ENCODE peak calls at places on chromosomes 7 and 10, in four cellular contexts. D is nephron progenitor cell, J is AG09309, Y is GM13977. C is an unnamed sample.

GRCh38 chr7:17234398-17235021 is 63.9 kb upstream of the AHR start:
- DNase-seq in D (no peak), J (peak; percentile 89), Y (peak; percentile 43), C (peak; percentile 53)

GRCh38 chr7:32957326-32958045 is at the start of gene FKBP9:
- DNase-seq in D (peak; percentile 87), J (no peak), Y (peak; percentile 83), C (peak; percentile 84)

GRCh38 chr7:27212587-27213149 is 12.8 kb upstream of the HOXA13 start:
- DNase-seq in D (no peak), J (no peak), Y (no peak), C (no peak)

GRCh38 chr7:124124201-124124600 is 91.3 kb upstream of the TMEM229A start:
- DNase-seq in D (no peak), J (no peak), Y (no peak), C (no peak)

GRCh38 chr7:73986158-73986631 is 41.8 kb upstream of the ELN start:
- DNase-seq in D (no peak), J (no peak), Y (no peak), C (no peak)

GRCh38 chr10:118669020-118669766 is 73.7 kb upstream of the PRLHR start:
- DNase-seq in D (no peak), J (peak; percentile 46), Y (peak; percentile 7), C (no peak)

GRCh38 chr10:48634198-48634983 is 29.5 kb upstream of the ARHGAP22 start:
- DNase-seq in D (no peak), J (peak; percentile 89), Y (no peak), C (no peak)

GRCh38 chr7:29809533-29810155 is 3.3 kb downstream of the WIPF3 start:
- DNase-seq in D (no peak), J (no peak), Y (no peak), C (no peak)

GRCh38 chr10:6843477-6843876 is 263.4 kb upstream of the PRKCQ start:
- DNase-seq in D (no peak), J (no peak), Y (no peak), C (peak; percentile 6)

GRCh38 chr7:3294432-3295100 is 6.5 kb upstream of the SDK1 start:
- DNase-seq in D (no peak), J (no peak), Y (no peak), C (no peak)

GRCh38 chr7:126449621-126450268 is 803.0 kb downstream of the GRM8 start:
- DNase-seq in D (no peak), J (no peak), Y (no peak), C (no peak)

GRCh38 chr10:127195041-127195506 is 1.3 kb downstream of the INSYN2A start:
- DNase-seq in D (peak; percentile 36), J (no peak), Y (no peak), C (no peak)

GRCh38 chr10:74227697-74228424 is 76.8 kb downstream of the ADK start:
- DNase-seq in D (no peak), J (no peak), Y (no peak), C (peak; percentile 33)

GRCh38 chr10:63684257-63684936 is 163.2 kb downstream of the REEP3 start:
- DNase-seq in D (no peak), J (no peak), Y (no peak), C (no peak)

DNA sequence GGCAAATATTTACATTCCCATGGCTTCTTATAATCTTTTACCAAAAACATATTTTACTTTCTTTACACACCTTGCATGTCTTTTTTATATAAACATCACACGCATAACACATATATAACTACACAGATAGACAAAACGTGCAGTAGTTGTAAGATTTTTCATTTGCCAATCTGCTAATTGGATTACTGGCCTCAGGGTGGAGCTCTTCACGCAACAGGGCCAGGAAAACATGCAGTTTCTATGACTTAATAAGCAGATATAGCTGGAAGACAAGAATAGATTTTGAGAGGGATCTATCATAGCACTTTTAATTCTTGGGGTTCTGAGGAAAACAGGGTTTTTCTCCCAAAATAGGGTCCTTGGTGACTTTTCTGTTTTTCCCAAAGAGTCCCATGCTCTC is 12.7 kb downstream of the ACADSB start:
- DNase-seq in D (no peak), J (no peak), Y (no peak), C (no peak)
- TF ChIP-seq CTCF in D (peak; percentile 19), J (peak; percentile 29), Y (peak; percentile 53), C (peak; percentile 18)

GRCh38 chr10:125022671-125023070 is 80.7 kb downstream of the ZRANB1 start:
- DNase-seq in D (no peak), J (no peak), Y (no peak), C (no peak)

GRCh38 chr10:125020386-125020785 is 78.5 kb downstream of the ZRANB1 start:
- DNase-seq in D (no peak), J (no peak), Y (no peak), C (no peak)

GRCh38 chr10:125023269-125023668 is 81.3 kb downstream of the ZRANB1 start:
- DNase-seq in D (no peak), J (no peak), Y (no peak), C (no peak)

GRCh38 chr10:125020871-125021270 is 78.9 kb downstream of the ZRANB1 start:
- DNase-seq in D (no peak), J (no peak), Y (no peak), C (no peak)

GRCh38 chr10:125021686-125022374 is 79.9 kb downstream of the ZRANB1 start:
- DNase-seq in D (no peak), J (no peak), Y (no peak), C (no peak)
- TF ChIP-seq CTCF in D (no peak), J (no peak), Y (no peak), C (no peak)

GRCh38 chr10:72242675-72243074 is 26.6 kb upstream of the ASCC1 start:
- DNase-seq in D (no peak), J (no peak), Y (no peak), C (no peak)

GRCh38 chr10:72244573-72245038 is 28.5 kb upstream of the ASCC1 start:
- DNase-seq in D (no peak), J (no peak), Y (no peak), C (no peak)

GRCh38 chr10:72245949-72246525 is 27.7 kb upstream of the DDIT4 start:
- DNase-seq in D (no peak), J (no peak), Y (no peak), C (no peak)

GRCh38 chr10:72241853-72242252 is 25.8 kb upstream of the ASCC1 start:
- DNase-seq in D (no peak), J (no peak), Y (no peak), C (no peak)

GRCh38 chr10:72243822-72244437 is 27.9 kb upstream of the ASCC1 start:
- DNase-seq in D (no peak), J (peak; percentile 87), Y (no peak), C (no peak)
- TF ChIP-seq CTCF in D (no peak), J (peak; percentile 52), Y (peak; percentile 39), C (no peak)

DNA sequence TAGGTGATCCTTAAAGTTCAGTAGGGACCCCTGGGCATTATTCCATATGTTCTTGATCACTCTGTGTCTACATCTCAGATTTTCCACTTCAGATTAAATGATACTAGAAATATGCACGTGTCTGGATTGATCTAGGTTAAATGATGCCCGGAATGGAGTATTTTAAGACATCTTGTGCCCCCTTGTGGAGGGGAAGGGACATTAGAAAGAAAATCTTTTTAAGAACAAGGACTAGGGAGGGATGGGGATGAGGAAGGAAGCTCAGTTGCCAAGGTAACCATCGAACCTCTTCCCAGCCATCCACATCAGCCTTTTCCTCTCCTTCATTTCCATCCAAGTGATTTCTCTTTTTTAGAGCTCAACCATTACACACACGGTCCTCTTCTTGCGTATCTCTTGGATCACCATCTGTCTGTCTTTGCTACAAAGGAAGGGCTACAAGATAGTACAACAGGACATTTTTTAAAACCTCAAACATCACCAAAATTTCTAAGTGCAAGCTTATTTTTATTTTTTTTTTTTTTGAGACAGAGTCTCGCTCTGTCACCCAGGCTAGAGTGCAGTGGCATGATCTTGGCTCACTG is 40.5 kb downstream of the PRSS2 start:
- DNase-seq in D (peak; percentile 24), J (peak; percentile 7), Y (no peak), C (no peak)
- TF ChIP-seq CTCF in D (peak; percentile 61), J (peak; percentile 64), Y (peak; percentile 72), C (peak; percentile 50)

GRCh38 chr7:37833107-37833817 is 15.1 kb upstream of the NME8 start:
- DNase-seq in D (peak; percentile 56), J (peak; percentile 13), Y (peak; percentile 40), C (peak; percentile 46)

GRCh38 chr7:37831214-37831613 is 17.2 kb upstream of the NME8 start:
- DNase-seq in D (no peak), J (no peak), Y (no peak), C (no peak)

GRCh38 chr7:37832194-37832593 is 16.2 kb upstream of the NME8 start:
- DNase-seq in D (no peak), J (no peak), Y (peak; percentile 22), C (peak; percentile 26)

GRCh38 chr7:37833818-37834146 is 14.6 kb upstream of the NME8 start:
- DNase-seq in D (no peak), J (no peak), Y (no peak), C (no peak)
- TF ChIP-seq CTCF in D (no peak), J (no peak), Y (no peak), C (no peak)

GRCh38 chr7:130032698-130033097 is 18.5 kb downstream of the ZC3HC1 start:
- DNase-seq in D (no peak), J (no peak), Y (no peak), C (no peak)

GRCh38 chr7:130040576-130040975 is 10.6 kb downstream of the ZC3HC1 start:
- DNase-seq in D (no peak), J (no peak), Y (no peak), C (no peak)

DNA sequence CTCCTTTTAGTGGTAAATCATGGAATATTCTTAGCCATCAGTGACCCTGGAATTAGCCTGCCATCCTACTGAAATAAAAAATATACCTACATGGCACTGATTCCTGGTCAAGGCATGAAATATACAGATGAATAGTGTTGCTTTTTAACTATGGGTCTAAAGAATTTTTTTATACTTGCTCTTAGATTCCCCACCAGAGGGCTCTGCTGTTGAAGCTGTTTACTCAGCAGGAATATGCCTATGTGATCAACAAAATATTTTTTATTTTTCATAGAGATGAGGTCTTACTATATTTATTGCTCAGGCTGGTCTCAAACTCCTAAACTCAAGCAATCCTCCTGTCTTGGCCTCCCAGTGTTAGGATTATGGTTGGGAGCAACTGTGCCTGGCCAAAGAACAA is 13.5 kb downstream of the ZC3HC1 start:
- DNase-seq in D (no peak), J (no peak), Y (no peak), C (no peak)
- TF ChIP-seq CTCF in D (no peak), J (peak; percentile 38), Y (peak; percentile 26), C (no peak)

GRCh38 chr10:124598196-124598595 is 136.6 kb downstream of the LHPP start:
- DNase-seq in D (no peak), J (no peak), Y (no peak), C (no peak)

GRCh38 chr10:124596116-124596785 is 134.6 kb downstream of the LHPP start:
- DNase-seq in D (no peak), J (no peak), Y (no peak), C (no peak)

GRCh38 chr10:124595143-124595883 is 133.7 kb downstream of the LHPP start:
- DNase-seq in D (no peak), J (no peak), Y (no peak), C (no peak)

GRCh38 chr10:124597677-124598165 is 136.1 kb downstream of the LHPP start:
- DNase-seq in D (no peak), J (no peak), Y (no peak), C (no peak)

GRCh38 chr10:124596914-124597676 is 135.5 kb downstream of the LHPP start:
- DNase-seq in D (no peak), J (no peak), Y (no peak), C (no peak)
- TF ChIP-seq CTCF in D (no peak), J (no peak), Y (no peak), C (no peak)

C was measured in GM13976.